ENCODE peak calls at places on chromosomes 16 and 17, in six cellular contexts. F is right lobe of liver, O is endothelial cell of umbilical vein, A is GM12865, B is fibroblast of villous mesenchyme, T is body of pancreas. Z is an unnamed sample.

GRCh38 chr17:37608369-37609169 is 649 bp downstream of the SYNRG start:
- DNase-seq in T (no peak), F (no peak), O (peak), B (peak), A (peak), Z (peak)

GRCh38 chr16:76565542-76565941 is 288.3 kb downstream of the CNTNAP4 start:
- DNase-seq in O (no peak), T (no peak), F (no peak), B (no peak), A (no peak), Z (no peak)

GRCh38 chr16:840561-841454 is 40.3 kb upstream of the GNG13 start:
- DNase-seq in O (no peak), B (no peak), F (no peak), T (no peak), A (no peak), Z (no peak)

GRCh38 chr16:79758615-79759346 is 158.2 kb upstream of the MAF start:
- DNase-seq in A (no peak), B (no peak), O (no peak), F (no peak), T (no peak), Z (no peak)

GRCh38 chr16:20318006-20318405 is 9.3 kb downstream of the GP2 start:
- DNase-seq in A (no peak), B (no peak), O (no peak), T (peak), F (no peak), Z (no peak)

GRCh38 chr16:3180445-3180878 is 7.5 kb upstream of the OR1F1 start:
- DNase-seq in O (no peak), B (no peak), A (peak), T (no peak), F (no peak), Z (peak)

GRCh38 chr16:1413684-1414531 is 596 bp downstream of the UNKL start:
- DNase-seq in T (peak), F (no peak), B (peak), O (peak), A (peak), Z (no peak)

GRCh38 chr17:19239544-19239943 is 2.4 kb downstream of the EPN2 start:
- DNase-seq in O (no peak), A (no peak), T (no peak), B (peak), F (no peak), Z (no peak)

GRCh38 chr17:45740553-45741330 is 43.4 kb upstream of the CRHR1 start:
- DNase-seq in A (peak), B (peak), F (no peak), T (no peak), O (peak), Z (peak)

GRCh38 chr16:10646228-10646580 is 48.5 kb downstream of the TEKT5 start:
- DNase-seq in T (no peak), B (no peak), O (no peak), F (no peak), A (no peak), Z (no peak)

GRCh38 chr17:33227911-33228310 is 65.2 kb downstream of the ASIC2 start:
- DNase-seq in F (no peak), T (no peak), A (no peak), B (no peak), O (no peak), Z (no peak)

GRCh38 chr16:10930755-10931093 is 11.5 kb downstream of the DEXI start:
- DNase-seq in O (no peak), T (no peak), A (no peak), F (no peak), B (no peak), Z (no peak)

GRCh38 chr16:86775401-86775985 is 197.1 kb downstream of the FOXL1 start:
- DNase-seq in B (no peak), T (no peak), O (no peak), F (no peak), A (no peak), Z (no peak)

GRCh38 chr16:583815-584591 is 5.9 kb upstream of the RAB40C start:
- DNase-seq in F (no peak), T (no peak), O (no peak), B (no peak), A (no peak), Z (no peak)

GRCh38 chr17:28347261-28347891 is 10.0 kb downstream of the POLDIP2 start:
- DNase-seq in F (peak), T (peak), O (no peak), A (no peak), B (no peak), Z (peak)

GRCh38 chr17:41013606-41014005 is 4.7 kb upstream of the KRTAP3-1 start:
- DNase-seq in A (no peak), T (no peak), O (no peak), F (no peak), B (peak), Z (peak)

GRCh38 chr16:23941963-23942564 is 106.3 kb downstream of the PRKCB start:
- DNase-seq in A (no peak), O (no peak), B (no peak), T (no peak), F (no peak), Z (no peak)

GRCh38 chr16:85165781-85166180 is 53.5 kb upstream of the CIBAR2 start:
- DNase-seq in A (no peak), O (no peak), T (no peak), B (no peak), F (no peak), Z (no peak)

GRCh38 chr17:38742431-38743308 is 5.5 kb downstream of the PCGF2 start:
- DNase-seq in A (no peak), F (no peak), B (peak), O (peak), T (peak), Z (peak)

GRCh38 chr17:40433551-40434384 is 9.5 kb upstream of the IGFBP4 start:
- DNase-seq in O (no peak), A (no peak), B (no peak), T (no peak), F (peak), Z (no peak)

GRCh38 chr17:82944990-82945389 is 105.2 kb upstream of the ZNF750 start:
- DNase-seq in B (no peak), O (no peak), A (no peak), T (no peak), F (no peak), Z (no peak)

GRCh38 chr17:57092171-57092570 is 7.1 kb downstream of the AKAP1 start:
- DNase-seq in T (no peak), B (peak), O (no peak), F (no peak), A (peak), Z (no peak)

GRCh38 chr17:11140028-11140427 is 101.0 kb upstream of the SHISA6 start:
- DNase-seq in A (no peak), B (no peak), O (no peak), T (no peak), F (no peak), Z (no peak)

GRCh38 chr17:48546924-48547838 is 2.3 kb upstream of the HOXB2 start:
- DNase-seq in B (peak), F (no peak), T (no peak), O (peak), A (no peak), Z (no peak)

GRCh38 chr17:511001-511690 is 158.5 kb upstream of the RPH3AL start:
- DNase-seq in T (no peak), F (no peak), O (no peak), A (no peak), B (peak), Z (peak)

GRCh38 chr17:7914771-7915610 is 1.1 kb downstream of the RNF227 start:
- DNase-seq in B (peak), F (no peak), T (peak), O (peak), A (no peak), Z (peak)

GRCh38 chr17:67520916-67521772 is 144.1 kb downstream of the PITPNC1 start:
- DNase-seq in A (no peak), F (no peak), T (no peak), O (no peak), B (no peak), Z (no peak)

DNA sequence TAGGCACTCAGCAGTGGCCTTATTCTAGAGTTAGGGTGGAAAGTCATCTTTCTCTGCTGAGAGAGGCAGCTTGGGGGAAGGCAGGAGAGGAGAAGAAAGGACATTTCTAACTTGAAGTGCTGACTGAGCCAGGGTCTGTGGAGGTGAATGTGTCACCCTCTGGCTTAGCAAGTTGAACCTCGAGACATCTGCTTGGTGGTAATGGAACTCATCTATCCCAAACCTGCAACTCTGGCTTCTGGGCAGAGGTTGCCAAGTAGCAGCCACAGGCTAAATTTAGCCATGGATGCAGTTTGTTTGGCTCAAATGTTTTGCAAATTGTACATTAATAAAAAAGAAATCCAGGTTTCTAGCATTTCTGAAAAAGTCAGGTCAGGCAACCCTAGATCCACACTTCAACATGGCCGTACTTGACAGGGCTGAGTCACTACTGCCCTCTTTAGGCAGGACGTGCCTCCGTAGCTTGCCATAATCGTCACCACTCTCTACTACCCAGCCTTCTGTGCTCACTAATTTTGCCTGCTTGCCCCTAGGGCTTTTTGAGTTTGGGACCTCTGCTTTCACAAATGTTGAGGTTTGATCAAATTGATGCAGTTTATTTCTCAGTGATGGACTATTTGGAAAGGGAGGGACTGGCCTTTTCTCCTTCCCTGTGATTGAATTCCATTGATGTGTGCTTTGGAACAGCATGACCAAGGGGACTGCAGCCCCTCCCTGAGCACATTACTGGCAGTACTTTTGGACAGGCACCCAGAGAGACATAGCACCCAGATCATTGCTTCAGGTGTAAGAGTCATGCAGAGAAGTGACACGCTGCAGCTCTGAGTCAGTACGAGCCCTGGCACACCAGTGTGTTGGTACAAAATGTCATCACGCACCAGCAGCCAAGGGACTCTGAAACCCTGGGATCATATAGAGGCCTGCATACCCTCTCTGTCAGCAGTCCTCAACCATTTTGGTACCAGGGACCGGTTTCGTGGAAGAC is 5.2 kb downstream of the CDH13 start:
- DNase-seq in T (no peak), A (peak), O (no peak), B (no peak), F (no peak), Z (no peak)
- TF ChIP-seq CTCF in T (no peak), A (peak), O (peak), B (peak), F (no peak), Z (peak)

GRCh38 chr17:77493901-77494663 is 353.3 kb downstream of the SEC14L1 start:
- DNase-seq in O (no peak), A (no peak), T (peak), B (no peak), F (peak), Z (no peak)

GRCh38 chr17:77492446-77493237 is 351.9 kb downstream of the SEC14L1 start:
- DNase-seq in F (peak), B (no peak), O (no peak), T (peak), A (no peak), Z (no peak)

GRCh38 chr17:77494664-77495435 is 354.1 kb downstream of the SEC14L1 start:
- DNase-seq in T (peak), B (peak), F (peak), O (peak), A (peak), Z (peak)

GRCh38 chr17:77491921-77492445 is 351.2 kb downstream of the SEC14L1 start:
- DNase-seq in F (peak), O (no peak), B (no peak), T (peak), A (peak), Z (no peak)

DNA sequence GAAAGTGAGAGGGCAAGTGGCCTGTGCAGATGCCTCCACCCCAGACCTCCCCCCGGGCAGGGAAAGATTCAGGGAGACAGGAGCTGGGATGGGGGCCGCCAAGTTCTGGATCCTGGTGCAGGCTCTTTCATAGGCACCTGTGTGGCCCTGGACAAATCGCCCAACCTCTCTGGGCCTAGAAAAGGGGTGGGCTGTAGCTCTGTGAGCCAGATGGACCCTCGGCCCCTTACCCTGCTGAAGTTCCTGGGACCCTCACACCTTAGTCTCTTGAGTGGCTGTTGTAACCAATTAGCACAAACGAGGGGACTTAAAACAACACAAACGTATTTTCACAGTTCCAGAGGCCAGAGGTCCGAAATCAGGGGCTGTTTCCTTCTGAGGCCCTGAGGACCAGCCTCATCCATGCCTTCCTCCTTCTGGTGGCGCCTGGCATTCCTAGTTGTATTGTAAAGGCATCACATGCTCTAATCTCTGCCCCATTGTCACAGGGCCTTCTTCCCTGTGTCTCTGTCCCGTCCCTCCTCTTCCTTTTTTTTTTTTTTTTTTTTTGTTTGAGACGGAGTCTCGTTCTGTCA is 352.6 kb downstream of the SEC14L1 start:
- DNase-seq in T (peak), B (no peak), A (no peak), O (no peak), F (peak), Z (no peak)
- TF ChIP-seq CTCF in T (no peak), B (no peak), A (no peak), O (no peak), F (no peak), Z (no peak)

GRCh38 chr17:42096360-42097111 is 1.7 kb downstream of the ZNF385C start:
- DNase-seq in F (no peak), B (no peak), A (no peak), T (no peak), O (no peak), Z (no peak)
- TF ChIP-seq CTCF in F (no peak), B (no peak), A (no peak), T (no peak), O (no peak), Z (peak)

GRCh38 chr16:80846275-80847013 is 42.0 kb upstream of the CDYL2 start:
- DNase-seq in O (no peak), B (no peak), F (no peak), T (no peak), A (no peak), Z (no peak)

DNA sequence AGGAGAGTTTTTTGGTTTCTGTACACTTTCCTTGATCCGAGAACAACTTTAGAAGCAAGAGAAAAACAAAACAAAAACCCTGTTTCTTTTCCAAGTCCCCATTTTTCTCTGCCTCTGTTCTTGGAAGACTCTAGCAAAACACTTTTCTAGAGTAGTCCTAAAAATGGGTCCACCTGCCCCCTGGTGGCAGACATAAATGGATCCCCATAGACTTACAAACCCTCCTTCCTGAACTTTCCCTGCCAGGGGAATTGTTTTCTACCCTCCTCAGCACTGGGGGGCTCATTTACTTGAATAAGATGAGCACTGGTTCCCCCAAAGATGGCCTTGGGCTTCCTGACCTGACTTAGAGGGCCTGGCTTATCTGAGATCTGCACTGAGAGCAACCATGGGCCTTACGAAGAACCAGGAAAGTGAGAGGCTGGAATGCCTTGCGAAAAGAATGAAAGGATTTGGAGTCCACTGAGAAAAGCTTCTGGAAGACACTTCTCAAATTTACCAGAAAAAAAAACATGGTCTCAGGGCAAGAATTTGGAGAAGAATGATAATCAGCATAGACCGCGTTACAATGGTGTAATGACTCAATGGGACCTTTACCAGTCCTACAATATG is 48.0 kb upstream of the CDYL2 start:
- DNase-seq in A (peak), F (no peak), T (no peak), B (peak), O (peak), Z (peak)
- TF ChIP-seq CTCF in A (peak), F (peak), T (peak), B (peak), O (peak), Z (peak)

Z was measured in HFFc6.